ENCODE peak calls at places on chromosomes 2 and 18, in four cellular contexts. One of them, this sample, is unnamed.

GRCh38 chr2:161905389-161906046 is 168.5 kb downstream of the DPP4 start:
- DNase-seq in neural progenitor cell: no peak
- DNase-seq in GM23338: no peak
- DNase-seq in HCT116: no peak
- DNase-seq in this sample: no peak

GRCh38 chr2:102250278-102250821 is 61.0 kb upstream of the IL1RL1 start:
- DNase-seq in neural progenitor cell: no peak
- DNase-seq in GM23338: peak; percentile 20
- DNase-seq in HCT116: no peak
- DNase-seq in this sample: no peak

GRCh38 chr2:206804326-206804725 is 38.9 kb downstream of the FASTKD2 start:
- DNase-seq in HCT116: no peak
- DNase-seq in neural progenitor cell: no peak
- DNase-seq in GM23338: peak; percentile 43
- DNase-seq in this sample: peak; percentile 17

GRCh38 chr18:37543321-37543720 is 22.3 kb downstream of the CELF4 start:
- DNase-seq in neural progenitor cell: no peak
- DNase-seq in HCT116: no peak
- DNase-seq in GM23338: no peak
- DNase-seq in this sample: no peak

GRCh38 chr18:44909191-44909719 is 228.6 kb downstream of the SETBP1 start:
- DNase-seq in neural progenitor cell: no peak
- DNase-seq in GM23338: no peak
- DNase-seq in HCT116: no peak
- DNase-seq in this sample: no peak

GRCh38 chr2:241225545-241225944 is 37.1 kb downstream of the ANO7 start:
- DNase-seq in GM23338: no peak
- DNase-seq in neural progenitor cell: no peak
- DNase-seq in HCT116: no peak
- DNase-seq in this sample: no peak

GRCh38 chr18:45639424-45639823 is 24.1 kb downstream of the SLC14A2 start:
- DNase-seq in GM23338: no peak
- DNase-seq in HCT116: no peak
- DNase-seq in neural progenitor cell: no peak
- DNase-seq in this sample: no peak

GRCh38 chr2:170651603-170652002 is 63.5 kb upstream of the SP5 start:
- DNase-seq in HCT116: no peak
- DNase-seq in neural progenitor cell: no peak
- DNase-seq in GM23338: no peak
- DNase-seq in this sample: no peak

GRCh38 chr2:231193216-231193615 is 5.2 kb upstream of the ARMC9 start:
- DNase-seq in GM23338: no peak
- DNase-seq in neural progenitor cell: no peak
- DNase-seq in HCT116: no peak
- DNase-seq in this sample: no peak

GRCh38 chr18:56097561-56098095 is 509.6 kb upstream of the TCF4 start:
- DNase-seq in HCT116: no peak
- DNase-seq in GM23338: no peak
- DNase-seq in neural progenitor cell: no peak
- DNase-seq in this sample: no peak

GRCh38 chr2:9897331-9897737 is 54.1 kb downstream of the TAF1B start:
- DNase-seq in GM23338: no peak
- DNase-seq in HCT116: peak; percentile 65
- DNase-seq in neural progenitor cell: peak; percentile 27
- DNase-seq in this sample: peak; percentile 89

GRCh38 chr18:67549946-67550345 is 33.4 kb upstream of the DSEL start:
- DNase-seq in HCT116: no peak
- DNase-seq in GM23338: no peak
- DNase-seq in neural progenitor cell: no peak
- DNase-seq in this sample: no peak

GRCh38 chr18:44731866-44732555 is 51.3 kb downstream of the SETBP1 start:
- DNase-seq in GM23338: no peak
- DNase-seq in HCT116: no peak
- DNase-seq in neural progenitor cell: no peak
- DNase-seq in this sample: peak; percentile 66

GRCh38 chr2:32553829-32554432 is 73.9 kb upstream of the TTC27 start:
- DNase-seq in neural progenitor cell: peak; percentile 37
- DNase-seq in GM23338: peak; percentile 58
- DNase-seq in HCT116: peak; percentile 12
- DNase-seq in this sample: peak; percentile 63

GRCh38 chr2:28347193-28347592 is 45.5 kb upstream of the FOSL2 start:
- DNase-seq in neural progenitor cell: no peak
- DNase-seq in HCT116: no peak
- DNase-seq in GM23338: no peak
- DNase-seq in this sample: no peak

GRCh38 chr2:230932556-230933511 is 7.8 kb upstream of the GPR55 start:
- DNase-seq in GM23338: no peak
- DNase-seq in neural progenitor cell: no peak
- DNase-seq in HCT116: no peak
- DNase-seq in this sample: peak; percentile 71

GRCh38 chr18:79576686-79577351 is 102.8 kb upstream of the CTDP1 start:
- DNase-seq in neural progenitor cell: no peak
- DNase-seq in HCT116: no peak
- DNase-seq in GM23338: no peak
- DNase-seq in this sample: peak; percentile 18

GRCh38 chr18:76480913-76481312 is 14.1 kb downstream of the ZNF516 start:
- DNase-seq in neural progenitor cell: peak; percentile 43
- DNase-seq in HCT116: no peak
- DNase-seq in GM23338: peak; percentile 60
- DNase-seq in this sample: no peak

GRCh38 chr18:47996091-47996541 is 65.7 kb upstream of the SMAD2 start:
- DNase-seq in GM23338: no peak
- DNase-seq in neural progenitor cell: peak; percentile 88
- DNase-seq in HCT116: no peak
- DNase-seq in this sample: peak; percentile 48

GRCh38 chr2:216056739-216057138 is 24.9 kb downstream of the PECR start:
- DNase-seq in HCT116: no peak
- DNase-seq in neural progenitor cell: no peak
- DNase-seq in GM23338: no peak
- DNase-seq in this sample: no peak

GRCh38 chr2:177383935-177384334 is 8.6 kb upstream of the AGPS start:
- DNase-seq in neural progenitor cell: no peak
- DNase-seq in GM23338: peak; percentile 57
- DNase-seq in HCT116: no peak
- DNase-seq in this sample: no peak

GRCh38 chr2:205187731-205188130 is 494.6 kb upstream of the NRP2 start:
- DNase-seq in GM23338: no peak
- DNase-seq in HCT116: no peak
- DNase-seq in neural progenitor cell: no peak
- DNase-seq in this sample: no peak

GRCh38 chr2:232332940-232333259 is 45.7 kb upstream of the ALPP start:
- DNase-seq in HCT116: no peak
- DNase-seq in GM23338: no peak
- DNase-seq in neural progenitor cell: no peak
- DNase-seq in this sample: no peak

GRCh38 chr2:127528487-127528886 is 2.2 kb upstream of the IWS1 start:
- DNase-seq in HCT116: no peak
- DNase-seq in GM23338: peak; percentile 27
- DNase-seq in neural progenitor cell: peak; percentile 24
- DNase-seq in this sample: no peak

GRCh38 chr2:239896075-239896474 is 129.1 kb downstream of the NDUFA10 start:
- DNase-seq in GM23338: peak; percentile 58
- DNase-seq in neural progenitor cell: no peak
- DNase-seq in HCT116: no peak
- DNase-seq in this sample: no peak

DNA sequence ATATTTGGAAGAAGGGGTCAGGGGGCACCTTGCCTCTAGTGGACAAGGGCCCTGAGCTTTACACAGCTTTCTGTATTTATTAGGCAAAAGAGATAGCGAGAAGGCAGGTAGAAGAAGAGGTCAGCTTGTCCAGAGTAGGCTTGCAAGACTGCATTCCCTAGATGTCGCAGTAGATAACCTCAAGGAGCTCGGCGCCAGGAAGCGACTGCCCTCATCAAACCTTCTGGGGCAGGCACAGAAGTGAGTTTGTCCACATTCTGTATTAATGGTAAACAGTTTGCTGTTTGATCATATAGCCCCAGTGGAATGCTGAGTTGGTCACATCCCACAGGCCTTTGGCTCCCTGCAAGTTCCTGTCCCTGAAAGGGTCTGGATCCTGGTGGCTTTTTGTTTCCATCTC is 7.0 kb downstream of the CHCHD5 start:
- DNase-seq in HCT116: no peak
- DNase-seq in GM23338: no peak
- DNase-seq in neural progenitor cell: no peak
- DNase-seq in this sample: no peak
- TF ChIP-seq EZH2phosphoT487 in HCT116: no peak
- TF ChIP-seq EZH2phosphoT487 in GM23338: no peak
- TF ChIP-seq EZH2phosphoT487 in neural progenitor cell: no peak
- TF ChIP-seq EZH2phosphoT487 in this sample: no peak

GRCh38 chr2:64650722-64651338 is 2.9 kb downstream of the SERTAD2 start:
- DNase-seq in neural progenitor cell: no peak
- DNase-seq in GM23338: no peak
- DNase-seq in HCT116: no peak
- DNase-seq in this sample: no peak
- H2AFZ ChIP-seq in neural progenitor cell: no peak overlapping the region
- H2AFZ ChIP-seq in GM23338: no peak overlapping the region
- H2AFZ ChIP-seq in HCT116: no peak overlapping the region
- H2AFZ ChIP-seq in this sample: no peak overlapping the region

GRCh38 chr2:222305510-222306392 is 7.0 kb upstream of the PAX3 start:
- DNase-seq in neural progenitor cell: peak; percentile 84
- DNase-seq in GM23338: peak; percentile 74
- DNase-seq in HCT116: no peak
- DNase-seq in this sample: peak; percentile 37

GRCh38 chr2:222302178-222303018 is 3.6 kb upstream of the PAX3 start:
- DNase-seq in HCT116: no peak
- DNase-seq in neural progenitor cell: peak; percentile 76
- DNase-seq in GM23338: peak; percentile 58
- DNase-seq in this sample: no peak

GRCh38 chr2:222304737-222305509 is 6.1 kb upstream of the PAX3 start:
- DNase-seq in neural progenitor cell: peak; percentile 62
- DNase-seq in GM23338: peak; percentile 38
- DNase-seq in HCT116: no peak
- DNase-seq in this sample: no peak

GRCh38 chr2:222303045-222303827 is 4.4 kb upstream of the PAX3 start:
- DNase-seq in neural progenitor cell: peak; percentile 43
- DNase-seq in GM23338: peak; percentile 39
- DNase-seq in HCT116: no peak
- DNase-seq in this sample: no peak

DNA sequence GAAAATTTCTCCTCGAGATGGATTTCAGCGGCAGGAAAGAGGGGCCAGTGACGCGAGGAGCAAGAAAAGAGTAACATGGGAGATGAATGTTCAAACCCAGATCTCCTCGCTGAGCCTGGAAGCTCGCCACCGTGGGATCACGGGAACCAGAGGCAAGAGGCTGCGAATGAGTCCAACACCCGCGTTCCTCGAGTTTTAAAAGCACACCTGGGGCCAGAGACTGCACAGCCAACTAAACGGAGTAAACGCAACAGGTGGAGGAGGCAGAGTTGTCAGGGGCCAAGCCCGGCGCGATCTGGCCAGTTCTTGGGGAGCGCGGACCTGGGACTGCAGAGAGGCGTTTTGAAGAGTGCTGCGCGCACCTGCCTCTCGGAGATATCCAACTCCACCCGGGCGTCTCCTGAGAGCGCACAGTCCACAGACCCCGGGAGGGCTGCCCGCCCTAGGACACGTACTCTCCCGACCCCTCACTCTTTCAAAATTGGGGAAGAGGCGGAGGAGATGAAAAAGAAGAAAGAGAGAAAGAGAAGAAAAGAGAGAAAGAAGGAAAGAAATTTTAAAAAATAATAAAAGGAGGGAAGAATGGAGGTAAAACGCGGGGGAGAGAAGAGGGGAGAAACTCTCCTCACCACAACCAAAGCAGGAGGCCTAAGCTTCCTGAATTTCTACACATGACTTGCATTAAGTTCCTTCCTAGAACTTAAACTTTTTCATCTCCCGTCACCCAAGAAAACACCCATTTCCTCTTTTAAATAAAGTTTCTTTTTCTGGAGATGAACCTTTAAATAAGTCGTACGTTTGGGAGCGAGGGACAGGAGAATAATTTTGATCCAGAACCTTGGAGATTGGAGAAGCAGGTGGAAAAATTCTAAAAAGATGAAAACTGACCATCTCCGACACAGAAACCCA is 5.3 kb upstream of the PAX3 start:
- DNase-seq in GM23338: peak; percentile 59
- DNase-seq in HCT116: no peak
- DNase-seq in neural progenitor cell: peak; percentile 62
- DNase-seq in this sample: no peak
- TF ChIP-seq EZH2phosphoT487 in GM23338: peak; percentile 42
- TF ChIP-seq EZH2phosphoT487 in HCT116: no peak
- TF ChIP-seq EZH2phosphoT487 in neural progenitor cell: peak; percentile 65
- TF ChIP-seq EZH2phosphoT487 in this sample: no peak

DNA sequence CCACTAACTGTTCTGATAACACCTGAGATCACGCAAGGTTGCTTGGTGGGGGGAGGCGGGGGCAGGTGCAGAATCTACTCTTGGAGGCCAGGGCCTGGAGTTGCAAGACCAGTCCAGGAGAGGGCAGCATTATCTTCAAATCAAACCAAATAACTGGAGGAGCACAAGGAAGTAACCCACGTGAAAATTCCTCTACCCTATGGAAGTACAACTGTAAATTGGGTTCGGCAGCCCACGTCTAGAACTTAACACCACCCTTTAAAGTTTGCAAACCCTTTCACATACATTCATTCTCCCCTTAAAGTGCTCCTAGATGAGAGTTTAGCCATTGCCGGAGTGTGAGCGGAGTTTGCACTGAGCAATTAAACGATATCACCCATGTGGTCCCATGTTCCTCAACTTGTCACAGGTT is 19.6 kb upstream of the CXCR1 start:
- DNase-seq in GM23338: peak; percentile 91
- DNase-seq in neural progenitor cell: peak; percentile 72
- DNase-seq in HCT116: peak; percentile 75
- DNase-seq in this sample: peak; percentile 83
- H2AFZ ChIP-seq in GM23338: peak overlapping the region; percentile 98
- H2AFZ ChIP-seq in neural progenitor cell: peak overlapping the region; percentile 93
- H2AFZ ChIP-seq in HCT116: peak overlapping the region; percentile 93
- H2AFZ ChIP-seq in this sample: peak overlapping the region; percentile 91

GRCh38 chr2:159326569-159327255 is 40.2 kb upstream of the WDSUB1 start:
- DNase-seq in HCT116: no peak
- DNase-seq in GM23338: no peak
- DNase-seq in neural progenitor cell: no peak
- DNase-seq in this sample: peak; percentile 73
- TF ChIP-seq EZH2phosphoT487 in HCT116: no peak
- TF ChIP-seq EZH2phosphoT487 in GM23338: no peak
- TF ChIP-seq EZH2phosphoT487 in neural progenitor cell: no peak
- TF ChIP-seq EZH2phosphoT487 in this sample: no peak

GRCh38 chr2:174027956-174028355 is 62.8 kb upstream of the SP3 start:
- DNase-seq in neural progenitor cell: no peak
- DNase-seq in GM23338: no peak
- DNase-seq in HCT116: no peak
- DNase-seq in this sample: no peak
- H2AFZ ChIP-seq in neural progenitor cell: no peak overlapping the region
- H2AFZ ChIP-seq in GM23338: no peak overlapping the region
- H2AFZ ChIP-seq in HCT116: no peak overlapping the region
- H2AFZ ChIP-seq in this sample: no peak overlapping the region